ENCODE peak calls at places on chromosome 15, in seven cellular contexts. M is HCT116, U is K562, R is HepG2, B is GM12878, I is SK-N-SH, Y is H1. G is an unnamed sample.

GRCh38 chr15:82858932-82859331 is 49.5 kb downstream of the WHAMM start:
- DNase-seq in B (no peak), R (no peak), U (no peak), I (no peak), M (no peak), Y (no peak), G (no peak)

GRCh38 chr15:94359716-94360115 is 128.4 kb downstream of the MCTP2 start:
- DNase-seq in U (no peak), B (no peak), I (no peak), M (no peak), R (no peak), Y (no peak), G (no peak)

GRCh38 chr15:80706161-80706560 is 11.1 kb downstream of the ABHD17C start:
- DNase-seq in Y (no peak), R (no peak), B (no peak), I (no peak), M (no peak), U (no peak), G (no peak)

GRCh38 chr15:68192804-68193521 is 12.2 kb downstream of the CALML4 start:
- DNase-seq in R (no peak), Y (no peak), U (no peak), B (no peak), M (no peak), I (no peak), G (no peak)

GRCh38 chr15:89430530-89431341 is 65.6 kb downstream of the RHCG start:
- DNase-seq in B (peak), M (peak), R (peak), I (peak), Y (no peak), U (peak), G (peak)

GRCh38 chr15:25176616-25176923 is 221.8 kb downstream of the SNRPN start:
- DNase-seq in R (no peak), M (no peak), I (peak), Y (no peak), U (no peak), B (no peak), G (no peak)

GRCh38 chr15:23073890-23074631 is 34.7 kb upstream of the TUBGCP5 start:
- DNase-seq in Y (no peak), M (no peak), I (no peak), U (no peak), R (no peak), B (no peak), G (no peak)

GRCh38 chr15:28105224-28105791 is 6.2 kb upstream of the OCA2 start:
- DNase-seq in I (no peak), B (no peak), M (no peak), R (no peak), U (no peak), Y (no peak), G (no peak)

GRCh38 chr15:62472616-62473299 is 307.7 kb upstream of the C2CD4B start:
- DNase-seq in R (peak), B (no peak), U (no peak), I (no peak), Y (no peak), M (no peak), G (peak)

GRCh38 chr15:51071609-51072008 is 23.1 kb downstream of the TNFAIP8L3 start:
- DNase-seq in Y (no peak), M (no peak), U (no peak), B (no peak), R (no peak), I (no peak), G (no peak)

GRCh38 chr15:47650564-47650963 is 66.7 kb upstream of the SEMA6D start:
- DNase-seq in B (no peak), I (no peak), R (no peak), U (no peak), Y (no peak), M (no peak), G (no peak)

GRCh38 chr15:100988874-100989273 is 69.7 kb downstream of the LRRK1 start:
- DNase-seq in M (no peak), Y (no peak), R (no peak), I (no peak), B (no peak), U (no peak), G (no peak)

GRCh38 chr15:101469520-101470288 is 19.8 kb downstream of the PCSK6 start:
- DNase-seq in B (no peak), R (no peak), U (no peak), I (peak), M (no peak), Y (no peak), G (no peak)

DNA sequence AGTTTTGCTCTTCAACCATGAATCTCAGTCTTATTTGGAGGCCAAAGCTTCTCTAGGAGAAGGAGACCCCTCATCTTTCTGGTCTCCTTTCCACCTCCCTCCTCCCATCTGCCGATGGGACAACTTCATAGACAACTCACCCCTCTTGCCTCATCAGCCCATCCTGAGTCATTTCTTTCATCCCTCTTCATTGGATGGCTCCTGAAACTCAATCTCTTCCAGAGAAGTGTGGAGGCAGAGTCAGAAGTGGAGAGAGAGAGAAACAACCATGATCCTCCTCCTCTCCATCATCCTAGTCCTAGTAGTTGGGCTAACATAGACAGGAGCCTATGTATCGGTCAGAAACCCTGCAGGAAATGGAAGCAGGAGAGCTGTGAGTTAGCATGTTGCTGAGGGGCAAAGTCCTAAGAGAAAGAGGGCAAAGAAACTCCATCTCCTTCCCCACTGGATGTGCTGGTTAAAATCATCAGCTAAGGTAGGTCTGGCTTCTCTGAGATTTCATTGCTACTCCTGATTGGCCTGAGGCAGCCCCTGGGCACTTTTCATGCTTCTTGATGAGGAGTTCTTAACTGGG is 21.3 kb upstream of the HCN4 start:
- DNase-seq in U (no peak), R (peak), I (no peak), B (no peak), M (no peak), Y (no peak), G (no peak)
- TF ChIP-seq JUND in U (no peak), R (no peak), I (no peak), B (no peak), M (no peak), Y (no peak), G (no peak)

DNA sequence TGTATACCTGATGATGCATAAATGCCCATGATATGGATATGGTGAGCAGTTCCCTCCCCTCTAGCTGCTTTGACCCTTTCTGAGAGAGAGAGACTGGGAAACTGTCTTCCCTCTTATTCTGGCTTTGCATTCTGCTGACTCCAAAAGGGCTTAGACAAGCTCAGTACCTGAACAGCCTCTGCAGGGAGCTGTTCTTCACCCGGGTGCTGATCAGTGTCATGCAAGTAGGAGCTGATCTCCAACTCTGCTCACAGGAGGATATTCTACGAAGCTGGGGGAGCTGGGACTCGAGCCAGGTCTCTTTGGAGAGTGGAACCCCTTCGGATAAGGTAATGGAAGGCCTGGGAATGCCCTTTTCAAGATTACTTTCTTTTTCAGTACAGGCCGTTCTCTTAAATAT is 237.1 kb downstream of the RYR3 start:
- DNase-seq in R (peak), U (no peak), B (no peak), Y (peak), M (no peak), I (no peak), G (peak)
- TF ChIP-seq JUND in R (no peak), U (no peak), B (no peak), Y (peak), M (no peak), I (no peak), G (no peak)

GRCh38 chr15:91535856-91536500 is 317.5 kb upstream of the SLCO3A1 start:
- DNase-seq in B (no peak), M (no peak), I (no peak), U (no peak), R (no peak), Y (no peak), G (no peak)
- TF ChIP-seq JUND in B (no peak), M (no peak), I (no peak), U (no peak), R (no peak), Y (no peak), G (no peak)

GRCh38 chr15:59237854-59238252 is 31.2 kb downstream of the LDHAL6B start:
- DNase-seq in Y (no peak), I (no peak), U (no peak), R (no peak), M (no peak), B (peak), G (no peak)
- TF ChIP-seq JUND in Y (no peak), I (no peak), U (no peak), R (no peak), M (no peak), B (no peak), G (no peak)

GRCh38 chr15:92677998-92678397 is 22.4 kb upstream of the FAM174B start:
- DNase-seq in B (no peak), U (no peak), Y (no peak), R (no peak), I (no peak), M (no peak), G (no peak)

GRCh38 chr15:92681141-92681622 is 25.6 kb upstream of the FAM174B start:
- DNase-seq in Y (no peak), U (no peak), B (no peak), M (no peak), I (no peak), R (no peak), G (no peak)

GRCh38 chr15:92687183-92687582 is 31.6 kb upstream of the FAM174B start:
- DNase-seq in I (no peak), U (no peak), Y (no peak), B (no peak), R (no peak), M (no peak), G (no peak)

GRCh38 chr15:92682772-92683510 is 27.4 kb upstream of the FAM174B start:
- DNase-seq in B (no peak), Y (no peak), R (no peak), I (no peak), U (no peak), M (no peak), G (no peak)

DNA sequence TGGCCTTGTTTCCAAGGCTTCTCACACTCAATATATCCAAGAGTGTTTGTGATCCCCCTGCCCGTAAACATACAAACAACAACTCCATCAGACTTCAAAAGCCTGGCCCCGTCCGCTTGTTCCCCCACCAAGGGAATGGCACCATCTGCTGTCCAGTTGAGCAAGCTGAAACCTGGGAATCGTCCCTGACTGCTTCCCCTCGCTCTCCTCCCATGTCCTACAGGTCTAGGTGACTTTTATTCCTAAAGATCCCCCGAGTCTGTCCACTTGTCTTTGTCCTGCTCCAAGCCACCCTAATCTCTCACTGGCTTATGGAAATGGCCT is 27.9 kb upstream of the FAM174B start:
- DNase-seq in I (no peak), B (no peak), U (peak), M (no peak), Y (peak), R (peak), G (peak)
- TF ChIP-seq JUND in I (no peak), B (no peak), U (no peak), M (no peak), Y (no peak), R (no peak), G (no peak)

GRCh38 chr15:52292780-52293392 is 2.7 kb downstream of the MYO5C start:
- DNase-seq in U (no peak), Y (no peak), M (no peak), R (no peak), I (no peak), B (no peak), G (peak)
- TF ChIP-seq JUND in U (no peak), Y (no peak), M (no peak), R (no peak), I (no peak), B (no peak), G (no peak)

G was measured in T47D.